ENCODE peak calls at places on chromosomes 3 and 15, in six cellular contexts. One of them, this sample, is unnamed.

GRCh38 chr3:123096701-123097100 is 29.9 kb downstream of the PDIA5 start:
- DNase-seq in A549: no peak
- DNase-seq in K562: no peak
- DNase-seq in endothelial cell of umbilical vein: no peak
- DNase-seq in H1: no peak
- DNase-seq in HepG2: no peak
- DNase-seq in this sample: no peak

GRCh38 chr3:27686642-27687041 is 35.5 kb downstream of the EOMES start:
- DNase-seq in A549: no peak
- DNase-seq in K562: no peak
- DNase-seq in endothelial cell of umbilical vein: no peak
- DNase-seq in H1: no peak
- DNase-seq in HepG2: no peak
- DNase-seq in this sample: no peak

GRCh38 chr15:22978691-22979068 is 1.5 kb downstream of the CYFIP1 start:
- DNase-seq in A549: no peak
- DNase-seq in K562: no peak
- DNase-seq in endothelial cell of umbilical vein: no peak
- DNase-seq in H1: no peak
- DNase-seq in HepG2: no peak
- DNase-seq in this sample: no peak

GRCh38 chr15:80418892-80419537 is 14.8 kb downstream of the ARNT2 start:
- DNase-seq in A549: peak
- DNase-seq in K562: peak
- DNase-seq in endothelial cell of umbilical vein: peak
- DNase-seq in H1: no peak
- DNase-seq in HepG2: peak
- DNase-seq in this sample: no peak

GRCh38 chr3:190003730-190004129 is 117.0 kb downstream of the P3H2 start:
- DNase-seq in A549: peak
- DNase-seq in K562: no peak
- DNase-seq in endothelial cell of umbilical vein: peak
- DNase-seq in H1: no peak
- DNase-seq in HepG2: no peak
- DNase-seq in this sample: no peak

GRCh38 chr3:108153451-108153981 is 62.7 kb upstream of the CD47 start:
- DNase-seq in A549: peak
- DNase-seq in K562: peak
- DNase-seq in endothelial cell of umbilical vein: peak
- DNase-seq in H1: peak
- DNase-seq in HepG2: peak
- DNase-seq in this sample: peak

GRCh38 chr15:36185845-36186244 is 393.6 kb upstream of the CDIN1 start:
- DNase-seq in A549: no peak
- DNase-seq in K562: no peak
- DNase-seq in endothelial cell of umbilical vein: no peak
- DNase-seq in H1: no peak
- DNase-seq in HepG2: no peak
- DNase-seq in this sample: no peak

GRCh38 chr15:69236505-69236904 is 62.2 kb upstream of the PAQR5 start:
- DNase-seq in A549: no peak
- DNase-seq in K562: no peak
- DNase-seq in endothelial cell of umbilical vein: no peak
- DNase-seq in H1: no peak
- DNase-seq in HepG2: no peak
- DNase-seq in this sample: no peak

GRCh38 chr3:109050591-109051167 is 67.3 kb downstream of the MORC1 start:
- DNase-seq in A549: peak
- DNase-seq in K562: peak
- DNase-seq in endothelial cell of umbilical vein: peak
- DNase-seq in H1: no peak
- DNase-seq in HepG2: peak
- DNase-seq in this sample: no peak

GRCh38 chr3:155411500-155412223 is 118.2 kb upstream of the STRIT1 start:
- DNase-seq in A549: peak
- DNase-seq in K562: no peak
- DNase-seq in endothelial cell of umbilical vein: no peak
- DNase-seq in H1: no peak
- DNase-seq in HepG2: peak
- DNase-seq in this sample: no peak

GRCh38 chr3:66931699-66932098 is 66.4 kb upstream of the KBTBD8 start:
- DNase-seq in A549: no peak
- DNase-seq in K562: no peak
- DNase-seq in endothelial cell of umbilical vein: no peak
- DNase-seq in H1: no peak
- DNase-seq in HepG2: no peak
- DNase-seq in this sample: no peak

GRCh38 chr15:40415226-40415625 is 9.6 kb downstream of the IVD start:
- DNase-seq in A549: no peak
- DNase-seq in K562: no peak
- DNase-seq in endothelial cell of umbilical vein: no peak
- DNase-seq in H1: no peak
- DNase-seq in HepG2: no peak
- DNase-seq in this sample: no peak

GRCh38 chr3:2853627-2854026 is 256.5 kb downstream of the IL5RA start:
- DNase-seq in A549: peak
- DNase-seq in K562: peak
- DNase-seq in endothelial cell of umbilical vein: no peak
- DNase-seq in H1: no peak
- DNase-seq in HepG2: no peak
- DNase-seq in this sample: no peak

GRCh38 chr3:55511895-55512585 is 24.9 kb upstream of the WNT5A start:
- DNase-seq in A549: no peak
- DNase-seq in K562: no peak
- DNase-seq in endothelial cell of umbilical vein: no peak
- DNase-seq in H1: no peak
- DNase-seq in HepG2: no peak
- DNase-seq in this sample: no peak

GRCh38 chr3:175399156-175399840 is 540.2 kb downstream of the NAALADL2 start:
- DNase-seq in A549: no peak
- DNase-seq in K562: no peak
- DNase-seq in endothelial cell of umbilical vein: no peak
- DNase-seq in H1: no peak
- DNase-seq in HepG2: no peak
- DNase-seq in this sample: no peak

GRCh38 chr15:38477637-38478036 is 23.7 kb downstream of the FAM98B start:
- DNase-seq in A549: no peak
- DNase-seq in K562: no peak
- DNase-seq in endothelial cell of umbilical vein: no peak
- DNase-seq in H1: no peak
- DNase-seq in HepG2: no peak
- DNase-seq in this sample: no peak

GRCh38 chr15:38471974-38472373 is 18.0 kb downstream of the FAM98B start:
- DNase-seq in A549: no peak
- DNase-seq in K562: no peak
- DNase-seq in endothelial cell of umbilical vein: no peak
- DNase-seq in H1: no peak
- DNase-seq in HepG2: no peak
- DNase-seq in this sample: no peak

GRCh38 chr15:38475361-38475760 is 21.4 kb downstream of the FAM98B start:
- DNase-seq in A549: no peak
- DNase-seq in K562: no peak
- DNase-seq in endothelial cell of umbilical vein: no peak
- DNase-seq in H1: no peak
- DNase-seq in HepG2: no peak
- DNase-seq in this sample: no peak

GRCh38 chr15:38476120-38476519 is 22.2 kb downstream of the FAM98B start:
- DNase-seq in A549: no peak
- DNase-seq in K562: no peak
- DNase-seq in endothelial cell of umbilical vein: no peak
- DNase-seq in H1: no peak
- DNase-seq in HepG2: no peak
- DNase-seq in this sample: no peak

DNA sequence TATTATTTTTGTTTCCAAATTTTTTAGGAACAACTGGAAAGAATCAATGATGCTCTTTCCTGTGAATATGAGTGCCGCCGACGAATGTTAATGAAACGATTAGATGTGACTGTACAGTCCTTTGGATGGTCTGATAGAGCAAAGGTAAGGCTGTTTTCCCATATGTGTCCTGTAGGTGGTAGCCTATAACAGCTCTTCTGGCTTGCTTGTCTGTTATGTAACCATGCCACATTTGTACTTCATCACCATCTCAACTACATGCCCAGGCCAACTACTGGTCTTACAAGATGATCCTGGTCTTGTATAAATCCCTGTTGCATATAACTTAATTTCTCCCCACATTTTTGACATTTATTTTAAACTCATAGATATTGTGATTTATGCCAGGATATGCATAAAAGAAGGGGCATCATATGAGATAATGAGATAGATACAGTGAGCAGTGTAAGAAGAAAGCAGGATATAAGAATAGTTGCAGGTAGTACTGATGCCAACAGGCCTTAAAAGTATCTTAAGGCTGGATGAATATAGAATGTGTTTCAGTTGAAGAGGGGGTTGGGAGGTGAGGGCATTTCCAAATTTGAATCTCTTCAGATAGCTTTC is 20.3 kb downstream of the FAM98B start:
- DNase-seq in A549: peak
- DNase-seq in K562: peak
- DNase-seq in endothelial cell of umbilical vein: peak
- DNase-seq in H1: no peak
- DNase-seq in HepG2: peak
- DNase-seq in this sample: no peak
- TF ChIP-seq JUN in A549: no peak
- TF ChIP-seq JUN in K562: no peak
- TF ChIP-seq JUN in endothelial cell of umbilical vein: no peak
- TF ChIP-seq JUN in H1: no peak
- TF ChIP-seq JUN in HepG2: no peak
- TF ChIP-seq JUN in this sample: no peak

GRCh38 chr3:12049675-12050074 is 45.5 kb downstream of the SYN2 start:
- DNase-seq in A549: no peak
- DNase-seq in K562: no peak
- DNase-seq in endothelial cell of umbilical vein: peak
- DNase-seq in H1: no peak
- DNase-seq in HepG2: no peak
- DNase-seq in this sample: no peak

GRCh38 chr3:12041476-12041875 is 37.3 kb downstream of the SYN2 start:
- DNase-seq in A549: no peak
- DNase-seq in K562: no peak
- DNase-seq in endothelial cell of umbilical vein: no peak
- DNase-seq in H1: no peak
- DNase-seq in HepG2: no peak
- DNase-seq in this sample: no peak

GRCh38 chr3:12042638-12043037 is 38.5 kb downstream of the SYN2 start:
- DNase-seq in A549: no peak
- DNase-seq in K562: no peak
- DNase-seq in endothelial cell of umbilical vein: no peak
- DNase-seq in H1: no peak
- DNase-seq in HepG2: no peak
- DNase-seq in this sample: no peak

GRCh38 chr3:12044860-12045259 is 40.7 kb downstream of the SYN2 start:
- DNase-seq in A549: no peak
- DNase-seq in K562: no peak
- DNase-seq in endothelial cell of umbilical vein: no peak
- DNase-seq in H1: no peak
- DNase-seq in HepG2: no peak
- DNase-seq in this sample: no peak

GRCh38 chr3:12046406-12046805 is 42.2 kb downstream of the SYN2 start:
- DNase-seq in A549: peak
- DNase-seq in K562: no peak
- DNase-seq in endothelial cell of umbilical vein: peak
- DNase-seq in H1: no peak
- DNase-seq in HepG2: no peak
- DNase-seq in this sample: no peak
- TF ChIP-seq JUN in A549: no peak
- TF ChIP-seq JUN in K562: no peak
- TF ChIP-seq JUN in endothelial cell of umbilical vein: no peak
- TF ChIP-seq JUN in H1: no peak
- TF ChIP-seq JUN in HepG2: no peak
- TF ChIP-seq JUN in this sample: no peak

DNA sequence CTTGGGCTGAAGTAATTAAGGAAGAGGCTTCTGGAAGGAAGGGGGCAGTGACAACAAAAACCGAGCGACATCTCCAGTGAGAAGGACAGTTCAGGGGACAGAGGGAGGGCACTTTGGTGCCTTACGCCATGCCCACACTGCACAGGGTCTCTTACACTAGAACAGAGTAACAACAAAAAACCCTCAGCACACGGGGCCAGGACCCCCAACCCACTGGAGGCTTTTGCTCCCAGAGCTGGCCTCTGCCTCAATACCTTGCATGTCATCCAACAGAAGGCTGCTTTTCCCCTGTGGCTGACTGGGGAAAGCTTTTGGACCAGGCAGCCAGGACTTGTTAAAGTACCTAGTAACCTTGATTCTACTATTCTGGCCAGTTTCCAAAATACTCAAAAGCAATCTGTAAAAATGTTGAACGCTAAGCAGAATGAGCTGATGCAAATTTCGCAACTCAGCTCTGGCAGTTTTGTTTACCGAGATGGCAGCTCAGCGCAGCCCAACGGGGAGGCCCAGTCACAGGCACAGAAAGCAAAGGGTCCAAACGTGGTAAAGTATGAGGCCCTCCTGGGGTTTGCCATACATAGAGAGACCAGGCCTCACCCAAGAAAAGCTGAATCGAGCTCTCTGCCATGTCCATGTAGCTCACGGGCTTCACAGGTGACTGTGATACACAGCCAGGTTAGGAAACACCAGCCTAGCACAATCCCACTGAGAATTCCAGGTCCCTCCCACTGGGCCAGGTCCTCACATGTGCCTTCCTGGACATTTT is 6.1 kb downstream of the CHCHD4 start:
- DNase-seq in A549: peak
- DNase-seq in K562: peak
- DNase-seq in endothelial cell of umbilical vein: no peak
- DNase-seq in H1: no peak
- DNase-seq in HepG2: peak
- DNase-seq in this sample: no peak
- TF ChIP-seq JUN in A549: no peak
- TF ChIP-seq JUN in K562: no peak
- TF ChIP-seq JUN in endothelial cell of umbilical vein: no peak
- TF ChIP-seq JUN in H1: no peak
- TF ChIP-seq JUN in HepG2: no peak
- TF ChIP-seq JUN in this sample: no peak

DNA sequence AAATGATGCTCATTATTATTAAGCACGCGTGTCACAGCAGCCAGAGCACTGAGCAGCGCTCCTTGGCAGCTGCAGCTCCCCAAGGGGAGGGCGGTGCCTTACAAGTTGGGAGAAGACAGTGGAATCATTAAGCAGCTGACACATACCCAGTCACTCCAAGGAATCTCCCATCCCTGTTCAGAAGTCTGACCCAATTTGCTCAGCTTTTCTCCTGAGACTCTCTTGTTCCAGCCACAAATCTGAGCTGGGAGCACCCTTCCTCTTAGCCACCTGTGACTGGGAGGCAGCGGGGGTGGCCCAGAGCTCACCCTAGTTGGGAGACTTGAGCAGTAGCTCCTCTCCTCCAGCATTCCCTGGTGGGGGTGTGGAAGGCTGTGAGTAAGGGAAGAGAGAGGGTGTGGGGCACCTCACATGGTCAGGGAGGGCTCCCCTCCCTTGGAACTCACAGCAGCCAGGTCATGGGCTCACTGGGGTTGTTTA is 64.3 kb downstream of the DUT start:
- DNase-seq in A549: no peak
- DNase-seq in K562: no peak
- DNase-seq in endothelial cell of umbilical vein: no peak
- DNase-seq in H1: no peak
- DNase-seq in HepG2: no peak
- DNase-seq in this sample: no peak
- TF ChIP-seq JUN in A549: no peak
- TF ChIP-seq JUN in K562: no peak
- TF ChIP-seq JUN in endothelial cell of umbilical vein: no peak
- TF ChIP-seq JUN in H1: no peak
- TF ChIP-seq JUN in HepG2: no peak
- TF ChIP-seq JUN in this sample: no peak

This sample was measured in WTC11.